ENCODE peak calls at places on chromosome 14, in four cellular contexts. F is A549, R is HepG2, H is H1. L is an unnamed sample.

GRCh38 chr14:44846232-44846824 is 115.4 kb downstream of the KLHL28 start:
- DNase-seq in H (no peak), F (peak; percentile 44), R (peak; percentile 27), L (peak; percentile 40)

GRCh38 chr14:104424406-104425072 is 155.0 kb upstream of the C14orf180 start:
- DNase-seq in R (no peak), H (peak; percentile 43), F (no peak), L (no peak)

GRCh38 chr14:75570797-75571196 is 7.6 kb upstream of the FLVCR2 start:
- DNase-seq in F (no peak), R (no peak), H (no peak), L (no peak)

GRCh38 chr14:76977793-76978730 is 50.4 kb downstream of the IRF2BPL start:
- DNase-seq in R (peak; percentile 52), F (no peak), H (peak; percentile 48), L (peak; percentile 68)

GRCh38 chr14:102525213-102526143 is 15.9 kb upstream of the ANKRD9 start:
- DNase-seq in R (peak; percentile 55), F (peak; percentile 80), H (no peak), L (no peak)

GRCh38 chr14:91008759-91009409 is 51.6 kb downstream of the RPS6KA5 start:
- DNase-seq in H (no peak), F (peak; percentile 12), R (no peak), L (no peak)

GRCh38 chr14:29953501-29953900 is 25.9 kb upstream of the PRKD1 start:
- DNase-seq in H (no peak), R (no peak), F (no peak), L (no peak)

GRCh38 chr14:30607156-30607780 is 14.9 kb upstream of the SCFD1 start:
- DNase-seq in F (no peak), H (no peak), R (no peak), L (no peak)

GRCh38 chr14:72692678-72693077 is 201.2 kb downstream of the DPF3 start:
- DNase-seq in F (no peak), H (no peak), R (no peak), L (no peak)

GRCh38 chr14:74380172-74380571 is 31.9 kb downstream of the VRTN start:
- DNase-seq in H (no peak), F (no peak), R (no peak), L (no peak)

GRCh38 chr14:93936245-93936644 is 9.1 kb downstream of the FAM181A start:
- DNase-seq in H (no peak), R (no peak), F (peak; percentile 45), L (peak; percentile 25)

GRCh38 chr14:93072659-93073365 is 42.9 kb downstream of the ITPK1 start:
- DNase-seq in R (no peak), H (no peak), F (no peak), L (no peak)

GRCh38 chr14:55440385-55440784 is at the start of gene TBPL2:
- DNase-seq in H (peak; percentile 90), F (no peak), R (no peak), L (no peak)

GRCh38 chr14:36091096-36091495 is 85.4 kb downstream of the PTCSC3 start:
- DNase-seq in R (peak; percentile 98), F (peak; percentile 96), H (no peak), L (no peak)

GRCh38 chr14:91149462-91149861 is 35.6 kb downstream of the DGLUCY start:
- DNase-seq in F (peak; percentile 82), H (no peak), R (peak; percentile 92), L (peak; percentile 78)

GRCh38 chr14:100603341-100604125 is 16.3 kb upstream of the BEGAIN start:
- DNase-seq in F (no peak), R (no peak), H (no peak), L (no peak)

GRCh38 chr14:100416921-100417451 is 93.8 kb downstream of the SLC25A47 start:
- DNase-seq in H (no peak), F (peak; percentile 57), R (no peak), L (no peak)

GRCh38 chr14:101584049-101584859 is 23.0 kb downstream of the DIO3 start:
- DNase-seq in F (no peak), H (no peak), R (no peak), L (peak; percentile 53)

GRCh38 chr14:51310453-51311074 is 70.5 kb downstream of the TMX1 start:
- DNase-seq in R (no peak), H (no peak), F (no peak), L (no peak)

GRCh38 chr14:73370561-73370960 is 87.8 kb downstream of the NUMB start:
- DNase-seq in R (no peak), H (no peak), F (no peak), L (no peak)

GRCh38 chr14:34029921-34030334 is 79.1 kb upstream of the EGLN3 start:
- DNase-seq in R (no peak), H (peak; percentile 47), F (no peak), L (peak; percentile 58)

GRCh38 chr14:100979780-100980179 is 76.3 kb upstream of the RTL1 start:
- DNase-seq in H (no peak), R (no peak), F (peak; percentile 62), L (no peak)

GRCh38 chr14:30580616-30581282 is 21.8 kb downstream of the G2E3 start:
- DNase-seq in F (no peak), R (no peak), H (no peak), L (no peak)

GRCh38 chr14:96424104-96424989 is 32.4 kb downstream of the AK7 start:
- DNase-seq in F (peak; percentile 74), R (peak; percentile 71), H (no peak), L (peak; percentile 38)

GRCh38 chr14:20557212-20557542 is 3.7 kb downstream of the RNASE9 start:
- DNase-seq in H (no peak), R (no peak), F (no peak), L (no peak)

GRCh38 chr14:60753264-60754126 is 18.9 kb downstream of the MNAT1 start:
- DNase-seq in H (no peak), R (no peak), F (no peak), L (peak; percentile 11)
- TF ChIP-seq HDAC2 in H (no peak), R (no peak), F (no peak), L (no peak)

GRCh38 chr14:59185676-59186075 is 2.8 kb upstream of the DAAM1 start:
- DNase-seq in F (no peak), H (no peak), R (no peak), L (no peak)
- TF ChIP-seq PHF8 in F (no peak), H (no peak), R (no peak), L (no peak)

DNA sequence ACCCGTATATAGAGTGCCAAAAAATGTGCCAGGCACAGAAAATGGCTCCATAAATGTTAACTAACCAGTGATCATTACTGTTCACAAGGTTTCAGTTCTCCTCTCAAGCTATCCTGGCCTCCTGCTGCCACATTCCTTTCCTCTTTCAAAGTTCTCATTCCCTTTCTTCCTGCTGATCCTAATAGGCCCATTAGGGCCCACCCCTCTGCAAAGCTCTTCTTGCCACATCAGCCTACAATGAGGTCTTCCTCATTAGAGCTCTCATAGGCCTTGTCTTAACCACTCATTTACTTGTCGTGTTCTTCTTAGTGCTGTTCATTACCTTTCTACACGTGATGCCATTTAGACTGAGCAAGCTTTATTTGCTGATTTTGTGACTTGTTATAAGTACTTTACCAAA is 40.5 kb downstream of the RPS29 start:
- DNase-seq in F (no peak), H (no peak), R (no peak), L (no peak)
- TF ChIP-seq HDAC2 in F (no peak), H (no peak), R (no peak), L (no peak)

GRCh38 chr14:23557521-23557920 is 1.4 kb downstream of the THTPA start:
- DNase-seq in R (no peak), H (no peak), F (no peak), L (no peak)

GRCh38 chr14:23558363-23559009 is 2.4 kb downstream of the THTPA start:
- DNase-seq in H (no peak), F (no peak), R (no peak), L (no peak)

GRCh38 chr14:23559010-23559920 is 3.2 kb downstream of the THTPA start:
- DNase-seq in F (peak; percentile 60), R (peak; percentile 72), H (peak; percentile 92), L (peak; percentile 74)

GRCh38 chr14:23556700-23557440 is 799 bp downstream of the THTPA start:
- DNase-seq in H (no peak), F (no peak), R (no peak), L (no peak)

DNA sequence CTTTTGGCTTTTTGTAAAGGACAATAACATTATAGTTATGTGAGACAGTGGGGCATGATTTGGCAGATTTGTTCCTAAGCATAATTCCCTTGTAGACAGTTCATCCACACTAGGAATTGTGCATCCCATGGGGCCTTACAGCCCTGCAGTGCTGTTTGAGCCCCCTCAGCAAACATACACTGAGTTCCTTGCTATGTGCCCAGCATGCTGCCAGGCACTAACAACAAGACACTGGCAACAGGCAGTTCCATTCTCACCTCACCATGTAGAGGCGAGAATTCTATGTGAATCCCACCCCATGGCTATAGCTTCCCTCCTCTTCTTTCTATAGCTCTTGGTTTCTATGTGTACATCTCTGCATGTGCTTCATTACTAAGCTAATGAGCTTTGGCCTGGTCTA is 1.9 kb downstream of the THTPA start:
- DNase-seq in R (no peak), H (no peak), F (no peak), L (no peak)
- TF ChIP-seq PHF8 in R (no peak), H (no peak), F (no peak), L (no peak)

GRCh38 chr14:32998433-32998832 is 59.8 kb downstream of the NPAS3 start:
- DNase-seq in H (no peak), F (no peak), R (no peak), L (no peak)
- TF ChIP-seq HDAC2 in H (no peak), F (no peak), R (no peak), L (no peak)

GRCh38 chr14:60839057-60839456 is 104.5 kb downstream of the MNAT1 start:
- DNase-seq in F (no peak), R (no peak), H (no peak), L (no peak)
- TF ChIP-seq PHF8 in F (no peak), R (no peak), H (no peak), L (no peak)

GRCh38 chr14:67423424-67423823 is 11.5 kb upstream of the PLEK2 start:
- DNase-seq in F (no peak), R (no peak), H (no peak), L (no peak)
- TF ChIP-seq HDAC2 in F (no peak), R (no peak), H (no peak), L (no peak)